ENCODE peak calls at places on chromosomes 2 and 18, in nine cellular contexts. O is vagina; S is SK-MEL-5; U is CD8-positive, alpha-beta memory T cell; E is SK-N-SH; V is cardiac muscle cell; C is stimulated activated CD4-positive, alpha-beta T cell treated with anti-CD3 and anti-CD28 coated beads, Interleukin-2, amount 100 ng/mL, for 48 hours; N is stimulated activated naive CD4-positive, alpha-beta T cell treated with Interleukin-2 at 50 U/mL for 16 hours; F is T-helper 1 cell. K is an unnamed sample.

GRCh38 chr2:46985512-46985911 is 69.9 kb upstream of the MCFD2 start:
- DNase-seq in V (no peak), U (no peak), N (peak; percentile 14), S (no peak), O (no peak), C (no peak), E (no peak), F (peak; percentile 58), K (no peak)

GRCh38 chr2:174336403-174337336 is 1.9 kb downstream of the SP9 start:
- DNase-seq in U (peak; percentile 56), O (no peak), C (peak; percentile 47), E (peak; percentile 79), F (peak; percentile 57), V (peak; percentile 79), S (peak; percentile 60), N (peak; percentile 22), K (peak; percentile 87)

GRCh38 chr2:221673248-221673647 is 101.1 kb upstream of the EPHA4 start:
- DNase-seq in S (no peak), E (no peak), C (no peak), N (no peak), U (no peak), V (no peak), O (no peak), F (no peak), K (no peak)

GRCh38 chr2:147739531-147739930 is 105.3 kb upstream of the ACVR2A start:
- DNase-seq in V (no peak), N (no peak), E (no peak), F (no peak), C (no peak), O (no peak), U (no peak), S (no peak), K (no peak)

GRCh38 chr2:149761611-149762010 is 174.0 kb upstream of the MMADHC start:
- DNase-seq in F (no peak), S (no peak), N (no peak), U (no peak), V (no peak), O (no peak), C (no peak), E (no peak), K (no peak)

GRCh38 chr2:237441605-237442004 is 27.6 kb upstream of the COL6A3 start:
- DNase-seq in V (no peak), O (no peak), C (no peak), S (no peak), N (peak; percentile 48), E (peak; percentile 80), U (no peak), F (peak; percentile 33), K (peak; percentile 24)

GRCh38 chr2:215527738-215528137 is 91.9 kb upstream of the FN1 start:
- DNase-seq in S (no peak), F (no peak), E (no peak), N (no peak), V (no peak), O (no peak), U (no peak), C (no peak), K (no peak)

GRCh38 chr2:217527586-217528202 is 475.1 kb downstream of the TNS1 start:
- DNase-seq in N (no peak), S (no peak), E (no peak), F (no peak), V (no peak), O (no peak), C (no peak), U (no peak), K (no peak)

GRCh38 chr18:74994502-74995403 is 214.2 kb downstream of the PTGR3 start:
- DNase-seq in V (no peak), E (no peak), S (no peak), F (peak; percentile 85), N (no peak), U (peak; percentile 53), C (no peak), O (no peak), K (no peak)

GRCh38 chr2:99662761-99663341 is 173.0 kb upstream of the REV1 start:
- DNase-seq in E (no peak), S (peak; percentile 93), C (no peak), F (no peak), V (no peak), N (no peak), O (no peak), U (no peak), K (no peak)

GRCh38 chr2:26245231-26245732 is 543 bp downstream of the HADHB start:
- DNase-seq in V (peak; percentile 71), S (peak; percentile 45), C (peak; percentile 26), O (no peak), F (peak; percentile 59), E (peak; percentile 62), N (peak; percentile 59), U (peak; percentile 68), K (no peak)

GRCh38 chr2:23618265-23618664 is 233.3 kb downstream of the KLHL29 start:
- DNase-seq in F (no peak), V (no peak), U (no peak), C (no peak), O (no peak), E (no peak), N (no peak), S (no peak), K (no peak)

GRCh38 chr2:186059096-186059495 is 320.5 kb downstream of the FSIP2 start:
- DNase-seq in S (no peak), N (no peak), V (peak; percentile 69), F (no peak), U (no peak), C (no peak), O (no peak), E (no peak), K (no peak)

GRCh38 chr18:62420513-62421209 is 95.6 kb downstream of the TNFRSF11A start:
- DNase-seq in V (no peak), O (no peak), F (peak; percentile 96), E (no peak), N (peak; percentile 78), S (peak; percentile 67), U (peak; percentile 85), C (peak; percentile 50), K (no peak)

GRCh38 chr2:70684846-70685622 is 83.0 kb downstream of the ADD2 start:
- DNase-seq in C (no peak), N (no peak), O (peak; percentile 14), V (no peak), E (no peak), F (no peak), U (no peak), S (no peak), K (no peak)

GRCh38 chr18:26383454-26384270 is 157.4 kb downstream of the TAF4B start:
- DNase-seq in C (no peak), O (no peak), V (peak; percentile 55), E (peak; percentile 40), S (peak; percentile 72), N (no peak), U (no peak), F (peak; percentile 23), K (peak; percentile 43)

GRCh38 chr2:237280235-237280634 is 133.7 kb downstream of the COL6A3 start:
- DNase-seq in S (no peak), N (no peak), F (no peak), C (no peak), E (no peak), O (no peak), V (no peak), U (no peak), K (no peak)

GRCh38 chr2:141200191-141200590 is 930.6 kb downstream of the LRP1B start:
- DNase-seq in C (no peak), O (no peak), N (no peak), E (no peak), S (no peak), V (no peak), U (no peak), F (no peak), K (no peak)

GRCh38 chr2:111161971-111162370 is 41.3 kb downstream of the BCL2L11 start:
- DNase-seq in S (no peak), E (peak; percentile 60), C (no peak), U (no peak), V (no peak), O (no peak), N (no peak), F (no peak), K (no peak)

GRCh38 chr2:10135296-10136089 is 13.0 kb downstream of the RRM2 start:
- DNase-seq in N (no peak), S (peak; percentile 94), U (no peak), C (no peak), F (no peak), E (no peak), O (no peak), V (no peak), K (no peak)

GRCh38 chr18:3863593-3863992 is 413.6 kb downstream of the TGIF1 start:
- DNase-seq in U (no peak), F (no peak), N (no peak), O (no peak), S (no peak), E (no peak), C (no peak), V (no peak), K (no peak)

GRCh38 chr2:30959653-30960052 is 152.4 kb upstream of the CAPN13 start:
- DNase-seq in V (no peak), O (no peak), E (no peak), C (no peak), U (no peak), S (no peak), N (no peak), F (no peak), K (no peak)

GRCh38 chr2:144517825-144518699 is 1.9 kb downstream of the ZEB2 start:
- DNase-seq in U (no peak), E (no peak), O (no peak), C (no peak), V (no peak), N (no peak), S (peak; percentile 51), F (peak; percentile 24), K (peak; percentile 75)

GRCh38 chr2:237547841-237548416 is 18.4 kb upstream of the PRLH start:
- DNase-seq in V (peak; percentile 45), U (no peak), O (no peak), F (no peak), C (no peak), N (no peak), E (no peak), S (no peak), K (no peak)

GRCh38 chr2:1628893-1629292 is 115.4 kb downstream of the PXDN start:
- DNase-seq in V (no peak), O (no peak), F (no peak), S (no peak), C (no peak), U (no peak), E (no peak), N (no peak), K (no peak)

K was measured in retina.